ENCODE peak calls at places on chromosomes 13 and 19, in four cellular contexts. One of them, this sample, is unnamed.

GRCh38 chr19:42098781-42099180 is 22.8 kb downstream of the ZNF574 start:
- DNase-seq in K562: no peak
- DNase-seq in HepG2: no peak
- DNase-seq in GM12878: no peak
- DNase-seq in this sample: no peak

GRCh38 chr13:44306401-44307192 is 67.0 kb upstream of the SERP2 start:
- DNase-seq in K562: no peak
- DNase-seq in HepG2: no peak
- DNase-seq in GM12878: no peak
- DNase-seq in this sample: no peak

GRCh38 chr13:110107568-110108347 is 199.2 kb downstream of the COL4A1 start:
- DNase-seq in K562: no peak
- DNase-seq in HepG2: no peak
- DNase-seq in GM12878: no peak
- DNase-seq in this sample: no peak

GRCh38 chr19:17616961-17617806 is 61.7 kb downstream of the COLGALT1 start:
- DNase-seq in K562: peak
- DNase-seq in HepG2: peak
- DNase-seq in GM12878: no peak
- DNase-seq in this sample: peak

GRCh38 chr19:10654610-10655456 is 687 bp downstream of the ILF3 start:
- DNase-seq in K562: peak
- DNase-seq in HepG2: peak
- DNase-seq in GM12878: no peak
- DNase-seq in this sample: peak

GRCh38 chr19:33797821-33798633 is 1.4 kb downstream of the KCTD15 start:
- DNase-seq in K562: peak
- DNase-seq in HepG2: no peak
- DNase-seq in GM12878: no peak
- DNase-seq in this sample: peak

GRCh38 chr13:50617134-50617721 is 226.3 kb downstream of the DLEU7 start:
- DNase-seq in K562: no peak
- DNase-seq in HepG2: no peak
- DNase-seq in GM12878: no peak
- DNase-seq in this sample: no peak

GRCh38 chr13:38417727-38418126 is 68.1 kb downstream of the UFM1 start:
- DNase-seq in K562: peak
- DNase-seq in HepG2: peak
- DNase-seq in GM12878: no peak
- DNase-seq in this sample: peak

GRCh38 chr13:48158915-48159314 is 64.0 kb upstream of the MED4 start:
- DNase-seq in K562: no peak
- DNase-seq in HepG2: no peak
- DNase-seq in GM12878: no peak
- DNase-seq in this sample: no peak

GRCh38 chr13:20869540-20869939 is 33.0 kb downstream of the XPO4 start:
- DNase-seq in K562: no peak
- DNase-seq in HepG2: no peak
- DNase-seq in GM12878: no peak
- DNase-seq in this sample: no peak

GRCh38 chr13:73844986-73845385 is 289.2 kb downstream of the KLF12 start:
- DNase-seq in K562: no peak
- DNase-seq in HepG2: no peak
- DNase-seq in GM12878: no peak
- DNase-seq in this sample: no peak

GRCh38 chr19:28184997-28185396 is 1028.0 kb downstream of the UQCRFS1 start:
- DNase-seq in K562: no peak
- DNase-seq in HepG2: no peak
- DNase-seq in GM12878: no peak
- DNase-seq in this sample: no peak

GRCh38 chr19:16382775-16383543 is 58.3 kb downstream of the KLF2 start:
- DNase-seq in K562: peak
- DNase-seq in HepG2: peak
- DNase-seq in GM12878: no peak
- DNase-seq in this sample: peak

GRCh38 chr13:105139380-105140285 is 1395.8 kb downstream of the EFNB2 start:
- DNase-seq in K562: no peak
- DNase-seq in HepG2: peak
- DNase-seq in GM12878: peak
- DNase-seq in this sample: peak

GRCh38 chr13:70874646-70875045 is 766.4 kb upstream of the KLHL1 start:
- DNase-seq in K562: no peak
- DNase-seq in HepG2: no peak
- DNase-seq in GM12878: no peak
- DNase-seq in this sample: no peak

GRCh38 chr13:96519380-96519779 is 429.5 kb downstream of the HS6ST3 start:
- DNase-seq in K562: no peak
- DNase-seq in HepG2: no peak
- DNase-seq in GM12878: no peak
- DNase-seq in this sample: no peak

GRCh38 chr19:3670796-3671679 is 29.2 kb downstream of the PIP5K1C start:
- DNase-seq in K562: peak
- DNase-seq in HepG2: no peak
- DNase-seq in GM12878: no peak
- DNase-seq in this sample: no peak
- TF ChIP-seq SP1 in K562: no peak
- TF ChIP-seq SP1 in HepG2: no peak
- TF ChIP-seq SP1 in GM12878: peak
- TF ChIP-seq SP1 in this sample: no peak

GRCh38 chr13:53189162-53189561 is 160.5 kb downstream of the OLFM4 start:
- DNase-seq in K562: no peak
- DNase-seq in HepG2: no peak
- DNase-seq in GM12878: no peak
- DNase-seq in this sample: no peak

DNA sequence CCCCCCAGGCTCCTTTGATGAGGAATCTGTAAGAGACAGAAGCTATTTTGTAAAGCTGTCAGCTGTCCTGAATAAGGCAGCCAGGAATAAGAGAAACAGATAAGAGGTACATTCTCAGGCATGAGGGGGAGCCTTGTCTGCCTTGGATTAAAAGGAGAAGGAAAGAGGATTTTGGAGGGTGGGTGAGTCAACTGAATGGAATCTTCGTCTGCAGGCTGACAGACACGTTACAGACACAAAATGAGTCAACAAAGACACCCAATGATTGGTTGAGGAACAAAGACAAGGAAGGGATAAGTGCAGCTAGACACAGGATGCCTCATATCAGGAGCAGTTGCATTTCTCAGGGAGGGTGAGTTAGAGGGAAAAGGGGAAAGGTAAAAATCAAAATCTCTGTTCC is 162.5 kb downstream of the OLFM4 start:
- DNase-seq in K562: no peak
- DNase-seq in HepG2: no peak
- DNase-seq in GM12878: no peak
- DNase-seq in this sample: no peak
- TF ChIP-seq BHLHE40 in K562: no peak
- TF ChIP-seq BHLHE40 in HepG2: no peak
- TF ChIP-seq BHLHE40 in GM12878: no peak
- TF ChIP-seq BHLHE40 in this sample: no peak

GRCh38 chr19:38559428-38560401 is 58.0 kb downstream of the MAP4K1 start:
- DNase-seq in K562: no peak
- DNase-seq in HepG2: no peak
- DNase-seq in GM12878: peak
- DNase-seq in this sample: no peak

GRCh38 chr19:38554676-38555141 is 63.0 kb downstream of the MAP4K1 start:
- DNase-seq in K562: no peak
- DNase-seq in HepG2: no peak
- DNase-seq in GM12878: peak
- DNase-seq in this sample: no peak

GRCh38 chr19:38556521-38557174 is 61.1 kb downstream of the MAP4K1 start:
- DNase-seq in K562: peak
- DNase-seq in HepG2: no peak
- DNase-seq in GM12878: peak
- DNase-seq in this sample: no peak

GRCh38 chr19:38555200-38555599 is 62.6 kb downstream of the MAP4K1 start:
- DNase-seq in K562: no peak
- DNase-seq in HepG2: no peak
- DNase-seq in GM12878: no peak
- DNase-seq in this sample: no peak

DNA sequence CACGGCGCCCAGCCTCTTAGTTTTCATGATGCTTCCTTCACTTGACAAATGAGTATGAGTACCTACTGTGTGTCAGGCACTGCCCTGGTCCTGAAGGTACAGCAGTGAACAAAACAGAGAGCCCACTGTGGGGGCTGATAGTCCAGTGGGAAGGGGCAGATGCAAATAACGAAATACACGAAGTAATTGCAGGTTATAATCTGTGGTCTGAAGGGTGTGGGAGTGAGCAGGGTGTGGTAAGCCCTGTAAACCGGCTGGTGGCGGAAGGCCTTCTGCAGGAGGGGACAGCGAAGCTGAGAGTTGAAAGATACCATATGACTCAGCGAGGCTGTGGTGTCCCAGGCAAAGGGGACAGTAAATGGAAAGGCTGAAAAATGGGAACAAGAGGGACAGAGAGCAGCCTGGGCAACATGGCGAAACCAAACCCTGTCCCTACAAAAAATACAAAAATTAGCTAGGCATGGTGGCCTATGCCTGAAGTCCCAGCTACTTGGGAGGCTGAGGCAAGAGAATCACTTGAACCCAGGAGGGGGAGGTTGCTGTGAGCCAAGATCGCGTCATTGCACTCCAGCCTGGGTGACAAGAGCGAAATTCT is 60.5 kb downstream of the MAP4K1 start:
- DNase-seq in K562: peak
- DNase-seq in HepG2: no peak
- DNase-seq in GM12878: peak
- DNase-seq in this sample: no peak
- TF ChIP-seq SP1 in K562: peak
- TF ChIP-seq SP1 in HepG2: no peak
- TF ChIP-seq SP1 in GM12878: peak
- TF ChIP-seq SP1 in this sample: no peak

GRCh38 chr19:23415561-23416191 is 20.4 kb upstream of the ZNF91 start:
- DNase-seq in K562: no peak
- DNase-seq in HepG2: no peak
- DNase-seq in GM12878: no peak
- DNase-seq in this sample: no peak

GRCh38 chr19:23415034-23415433 is 19.8 kb upstream of the ZNF91 start:
- DNase-seq in K562: no peak
- DNase-seq in HepG2: no peak
- DNase-seq in GM12878: no peak
- DNase-seq in this sample: no peak

DNA sequence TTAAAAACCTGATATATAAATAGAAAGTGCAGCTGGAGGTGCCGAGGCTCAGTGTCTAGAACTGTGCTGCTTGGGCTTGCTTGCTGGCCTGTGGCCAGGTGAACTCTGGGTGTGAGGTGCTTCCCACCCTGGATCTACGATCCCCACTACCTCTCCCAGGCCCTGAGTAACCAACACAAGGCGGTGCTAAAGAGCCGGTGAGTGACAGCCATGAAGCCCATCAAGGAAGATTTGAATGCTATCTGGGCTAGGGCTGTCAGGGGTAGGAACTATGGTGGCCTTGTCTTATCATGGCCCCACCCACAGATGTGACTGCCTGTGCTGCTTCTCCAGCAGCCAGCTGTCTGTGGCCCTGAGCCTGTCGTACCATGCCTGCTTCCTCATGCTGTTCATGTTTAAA is 25.6 kb upstream of the ZNF91 start:
- DNase-seq in K562: no peak
- DNase-seq in HepG2: no peak
- DNase-seq in GM12878: no peak
- DNase-seq in this sample: no peak
- TF ChIP-seq BHLHE40 in K562: no peak
- TF ChIP-seq BHLHE40 in HepG2: no peak
- TF ChIP-seq BHLHE40 in GM12878: no peak
- TF ChIP-seq BHLHE40 in this sample: no peak

GRCh38 chr13:80685942-80686341 is 345.0 kb upstream of the SPRY2 start:
- DNase-seq in K562: no peak
- DNase-seq in HepG2: no peak
- DNase-seq in GM12878: no peak
- DNase-seq in this sample: no peak
- TF ChIP-seq SP1 in K562: no peak
- TF ChIP-seq SP1 in HepG2: no peak
- TF ChIP-seq SP1 in GM12878: no peak
- TF ChIP-seq SP1 in this sample: no peak

GRCh38 chr13:53240316-53240715 is 211.7 kb downstream of the OLFM4 start:
- DNase-seq in K562: no peak
- DNase-seq in HepG2: no peak
- DNase-seq in GM12878: no peak
- DNase-seq in this sample: no peak

GRCh38 chr13:53237696-53238095 is 209.1 kb downstream of the OLFM4 start:
- DNase-seq in K562: no peak
- DNase-seq in HepG2: no peak
- DNase-seq in GM12878: no peak
- DNase-seq in this sample: no peak

GRCh38 chr13:53242015-53242414 is 213.4 kb downstream of the OLFM4 start:
- DNase-seq in K562: no peak
- DNase-seq in HepG2: no peak
- DNase-seq in GM12878: no peak
- DNase-seq in this sample: no peak

GRCh38 chr13:53238241-53238640 is 209.6 kb downstream of the OLFM4 start:
- DNase-seq in K562: no peak
- DNase-seq in HepG2: no peak
- DNase-seq in GM12878: no peak
- DNase-seq in this sample: no peak
- TF ChIP-seq BHLHE40 in K562: no peak
- TF ChIP-seq BHLHE40 in HepG2: no peak
- TF ChIP-seq BHLHE40 in GM12878: no peak
- TF ChIP-seq BHLHE40 in this sample: no peak

GRCh38 chr13:45441633-45442032 is 23.1 kb upstream of the COG3 start:
- DNase-seq in K562: no peak
- DNase-seq in HepG2: peak
- DNase-seq in GM12878: peak
- DNase-seq in this sample: no peak
- TF ChIP-seq SP1 in K562: no peak
- TF ChIP-seq SP1 in HepG2: no peak
- TF ChIP-seq SP1 in GM12878: no peak
- TF ChIP-seq SP1 in this sample: no peak

DNA sequence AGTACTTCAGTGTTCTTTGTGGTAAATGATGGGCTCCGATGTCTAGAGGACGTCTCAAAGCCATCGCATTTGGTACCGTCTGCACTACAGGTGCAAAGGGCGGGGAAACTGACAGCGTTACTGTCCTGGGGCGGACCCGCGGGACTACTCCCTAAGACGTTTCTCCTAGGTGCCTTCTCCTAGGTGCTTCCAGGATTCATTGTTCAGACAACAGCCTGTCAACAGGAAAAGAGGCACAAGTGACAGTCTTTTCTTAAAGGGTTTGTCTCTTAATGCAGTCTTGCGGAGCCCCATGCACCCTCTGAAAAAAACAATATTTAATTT is 1.4 kb downstream of the SERTM1 start:
- DNase-seq in K562: no peak
- DNase-seq in HepG2: no peak
- DNase-seq in GM12878: no peak
- DNase-seq in this sample: no peak
- TF ChIP-seq BHLHE40 in K562: no peak
- TF ChIP-seq BHLHE40 in HepG2: no peak
- TF ChIP-seq BHLHE40 in GM12878: no peak
- TF ChIP-seq BHLHE40 in this sample: no peak

This sample was measured in HEK293T.